ENCODE peak calls at places on chromosome X, in seven cellular contexts. One of them, this sample, is unnamed.

GRCh38 chrX:40418413-40419195 is 162.2 kb upstream of the ATP6AP2 start:
- DNase-seq in neural progenitor cell: no peak
- DNase-seq in WTC11: no peak
- DNase-seq in IMR-90: no peak
- DNase-seq in A549: no peak
- DNase-seq in body of pancreas: no peak
- DNase-seq in OCI-LY7: no peak
- DNase-seq in this sample: no peak

GRCh38 chrX:105882581-105883275 is 60.4 kb downstream of the NRK start:
- DNase-seq in body of pancreas: no peak
- DNase-seq in neural progenitor cell: no peak
- DNase-seq in OCI-LY7: no peak
- DNase-seq in IMR-90: peak
- DNase-seq in WTC11: no peak
- DNase-seq in A549: no peak
- DNase-seq in this sample: no peak

GRCh38 chrX:111052478-111052877 is 43.5 kb upstream of the PAK3 start:
- DNase-seq in IMR-90: no peak
- DNase-seq in WTC11: no peak
- DNase-seq in body of pancreas: no peak
- DNase-seq in neural progenitor cell: no peak
- DNase-seq in OCI-LY7: no peak
- DNase-seq in A549: no peak
- DNase-seq in this sample: no peak

GRCh38 chrX:32448320-32448719 is 763.0 kb downstream of the DMD start:
- DNase-seq in WTC11: no peak
- DNase-seq in IMR-90: no peak
- DNase-seq in body of pancreas: no peak
- DNase-seq in OCI-LY7: peak
- DNase-seq in A549: no peak
- DNase-seq in neural progenitor cell: no peak
- DNase-seq in this sample: no peak

GRCh38 chrX:44261286-44261685 is 82.2 kb downstream of the EFHC2 start:
- DNase-seq in A549: no peak
- DNase-seq in WTC11: no peak
- DNase-seq in OCI-LY7: no peak
- DNase-seq in IMR-90: no peak
- DNase-seq in neural progenitor cell: no peak
- DNase-seq in body of pancreas: no peak
- DNase-seq in this sample: no peak

GRCh38 chrX:101550362-101550761 is at the start of gene ARMCX1:
- DNase-seq in body of pancreas: peak
- DNase-seq in A549: no peak
- DNase-seq in OCI-LY7: no peak
- DNase-seq in IMR-90: peak
- DNase-seq in WTC11: peak
- DNase-seq in neural progenitor cell: peak
- DNase-seq in this sample: peak

GRCh38 chrX:44400588-44400987 is 57.1 kb upstream of the EFHC2 start:
- DNase-seq in OCI-LY7: no peak
- DNase-seq in A549: no peak
- DNase-seq in WTC11: no peak
- DNase-seq in body of pancreas: no peak
- DNase-seq in IMR-90: peak
- DNase-seq in neural progenitor cell: no peak
- DNase-seq in this sample: no peak

GRCh38 chrX:71107762-71108360 is 1.3 kb upstream of the CXorf65 start:
- DNase-seq in WTC11: no peak
- DNase-seq in neural progenitor cell: no peak
- DNase-seq in OCI-LY7: no peak
- DNase-seq in body of pancreas: no peak
- DNase-seq in A549: no peak
- DNase-seq in IMR-90: no peak
- DNase-seq in this sample: peak

GRCh38 chrX:73851014-73852009 is 288.3 kb downstream of the CHIC1 start:
- DNase-seq in neural progenitor cell: no peak
- DNase-seq in WTC11: no peak
- DNase-seq in OCI-LY7: no peak
- DNase-seq in A549: no peak
- DNase-seq in body of pancreas: no peak
- DNase-seq in IMR-90: peak
- DNase-seq in this sample: no peak

GRCh38 chrX:10040961-10041360 is 73.8 kb downstream of the CLDN34 start:
- DNase-seq in IMR-90: no peak
- DNase-seq in A549: no peak
- DNase-seq in body of pancreas: no peak
- DNase-seq in OCI-LY7: no peak
- DNase-seq in neural progenitor cell: no peak
- DNase-seq in WTC11: no peak
- DNase-seq in this sample: no peak

GRCh38 chrX:74297766-74298165 is 6.2 kb upstream of the ZCCHC13 start:
- DNase-seq in IMR-90: no peak
- DNase-seq in A549: no peak
- DNase-seq in OCI-LY7: no peak
- DNase-seq in body of pancreas: no peak
- DNase-seq in neural progenitor cell: no peak
- DNase-seq in WTC11: no peak
- DNase-seq in this sample: no peak

GRCh38 chrX:25020391-25021131 is 4.8 kb upstream of the ARX start:
- DNase-seq in body of pancreas: no peak
- DNase-seq in A549: peak
- DNase-seq in IMR-90: no peak
- DNase-seq in WTC11: peak
- DNase-seq in OCI-LY7: peak
- DNase-seq in neural progenitor cell: peak
- DNase-seq in this sample: peak

GRCh38 chrX:136202889-136203288 is 48.3 kb downstream of the MAP7D3 start:
- DNase-seq in IMR-90: peak
- DNase-seq in body of pancreas: no peak
- DNase-seq in neural progenitor cell: no peak
- DNase-seq in WTC11: no peak
- DNase-seq in OCI-LY7: no peak
- DNase-seq in A549: no peak
- DNase-seq in this sample: no peak

GRCh38 chrX:2692221-2693122 is 1.4 kb downstream of the CD99 start:
- DNase-seq in WTC11: no peak
- DNase-seq in body of pancreas: peak
- DNase-seq in OCI-LY7: peak
- DNase-seq in A549: no peak
- DNase-seq in neural progenitor cell: peak
- DNase-seq in IMR-90: peak
- DNase-seq in this sample: peak

GRCh38 chrX:129041319-129041718 is 482.0 kb downstream of the SMARCA1 start:
- DNase-seq in neural progenitor cell: no peak
- DNase-seq in body of pancreas: no peak
- DNase-seq in A549: no peak
- DNase-seq in WTC11: no peak
- DNase-seq in OCI-LY7: no peak
- DNase-seq in IMR-90: no peak
- DNase-seq in this sample: no peak

GRCh38 chrX:133495464-133496391 is 80.4 kb upstream of the GPC4 start:
- DNase-seq in A549: no peak
- DNase-seq in neural progenitor cell: no peak
- DNase-seq in body of pancreas: peak
- DNase-seq in OCI-LY7: no peak
- DNase-seq in IMR-90: peak
- DNase-seq in WTC11: no peak
- DNase-seq in this sample: no peak

GRCh38 chrX:114584434-114584943 is 603 bp downstream of the HTR2C start:
- DNase-seq in OCI-LY7: no peak
- DNase-seq in IMR-90: no peak
- DNase-seq in body of pancreas: no peak
- DNase-seq in A549: no peak
- DNase-seq in WTC11: peak
- DNase-seq in neural progenitor cell: peak
- DNase-seq in this sample: peak

GRCh38 chrX:138034136-138034535 is 468.2 kb downstream of the ZIC3 start:
- DNase-seq in WTC11: no peak
- DNase-seq in body of pancreas: no peak
- DNase-seq in neural progenitor cell: peak
- DNase-seq in OCI-LY7: no peak
- DNase-seq in IMR-90: no peak
- DNase-seq in A549: no peak
- DNase-seq in this sample: no peak

GRCh38 chrX:68833855-68834331 is 5.1 kb downstream of the EFNB1 start:
- DNase-seq in IMR-90: no peak
- DNase-seq in neural progenitor cell: no peak
- DNase-seq in WTC11: no peak
- DNase-seq in OCI-LY7: peak
- DNase-seq in A549: no peak
- DNase-seq in body of pancreas: no peak
- DNase-seq in this sample: no peak

GRCh38 chrX:96721398-96721797 is 36.8 kb downstream of the DIAPH2 start:
- DNase-seq in neural progenitor cell: no peak
- DNase-seq in WTC11: no peak
- DNase-seq in OCI-LY7: no peak
- DNase-seq in body of pancreas: no peak
- DNase-seq in A549: no peak
- DNase-seq in IMR-90: peak
- DNase-seq in this sample: no peak

DNA sequence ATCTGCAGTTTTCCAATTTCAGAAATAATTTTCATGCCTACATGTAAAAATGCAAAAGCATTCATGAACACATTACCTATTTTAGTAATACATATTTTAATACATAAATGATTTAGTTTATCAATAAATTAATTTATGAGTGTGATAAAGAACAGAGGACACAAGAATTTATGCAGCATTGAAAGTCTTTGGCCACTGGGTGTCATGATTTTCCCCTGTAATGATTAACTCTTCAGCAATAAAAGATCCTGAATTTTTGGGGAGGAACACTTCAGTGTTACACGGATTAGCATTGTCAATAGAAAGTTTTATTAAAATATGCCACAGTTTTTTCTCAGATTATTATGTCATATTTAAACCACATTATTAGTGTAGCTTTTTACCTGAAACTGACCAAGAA is 8.6 kb upstream of the VCX2 start:
- DNase-seq in neural progenitor cell: no peak
- DNase-seq in body of pancreas: no peak
- DNase-seq in A549: peak
- DNase-seq in IMR-90: no peak
- DNase-seq in WTC11: no peak
- DNase-seq in OCI-LY7: no peak
- DNase-seq in this sample: no peak
- TF ChIP-seq CTCF in neural progenitor cell: peak
- TF ChIP-seq CTCF in body of pancreas: no peak
- TF ChIP-seq CTCF in A549: no peak
- TF ChIP-seq CTCF in IMR-90: no peak
- TF ChIP-seq CTCF in WTC11: no peak
- TF ChIP-seq CTCF in OCI-LY7: no peak
- TF ChIP-seq CTCF in this sample: no peak

DNA sequence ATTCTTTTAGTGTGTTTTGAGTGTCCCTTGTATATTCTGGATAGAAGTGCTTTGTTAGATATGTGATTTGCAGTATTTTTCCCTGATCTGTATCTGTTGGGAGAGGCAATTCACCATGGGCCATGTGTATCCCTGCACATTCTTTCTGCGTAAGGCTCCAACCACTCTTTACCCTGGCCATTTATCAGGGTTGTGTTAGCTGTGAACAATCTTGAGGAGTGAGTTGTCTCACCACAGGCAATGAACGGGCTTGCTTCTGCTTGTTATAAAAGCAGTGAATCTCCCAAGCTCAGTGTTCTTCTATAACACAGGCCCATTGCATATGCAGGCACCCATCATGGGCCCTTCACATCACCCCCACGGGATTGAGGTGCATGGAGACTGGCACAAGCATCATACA is 18.9 kb upstream of the SMIM10 start:
- DNase-seq in WTC11: no peak
- DNase-seq in body of pancreas: no peak
- DNase-seq in IMR-90: peak
- DNase-seq in OCI-LY7: no peak
- DNase-seq in A549: no peak
- DNase-seq in neural progenitor cell: no peak
- DNase-seq in this sample: no peak
- TF ChIP-seq CTCF in WTC11: no peak
- TF ChIP-seq CTCF in body of pancreas: no peak
- TF ChIP-seq CTCF in IMR-90: no peak
- TF ChIP-seq CTCF in OCI-LY7: no peak
- TF ChIP-seq CTCF in A549: no peak
- TF ChIP-seq CTCF in neural progenitor cell: no peak
- TF ChIP-seq CTCF in this sample: no peak

GRCh38 chrX:150456466-150456865 is 93.3 kb downstream of the MAMLD1 start:
- DNase-seq in neural progenitor cell: no peak
- DNase-seq in WTC11: no peak
- DNase-seq in body of pancreas: no peak
- DNase-seq in OCI-LY7: no peak
- DNase-seq in A549: no peak
- DNase-seq in IMR-90: no peak
- DNase-seq in this sample: no peak

GRCh38 chrX:150451953-150452352 is 88.8 kb downstream of the MAMLD1 start:
- DNase-seq in OCI-LY7: no peak
- DNase-seq in IMR-90: no peak
- DNase-seq in WTC11: no peak
- DNase-seq in A549: no peak
- DNase-seq in neural progenitor cell: no peak
- DNase-seq in body of pancreas: no peak
- DNase-seq in this sample: no peak

GRCh38 chrX:150454508-150455219 is 91.5 kb downstream of the MAMLD1 start:
- DNase-seq in OCI-LY7: no peak
- DNase-seq in WTC11: no peak
- DNase-seq in IMR-90: no peak
- DNase-seq in A549: no peak
- DNase-seq in neural progenitor cell: no peak
- DNase-seq in body of pancreas: no peak
- DNase-seq in this sample: no peak

GRCh38 chrX:150455220-150455618 is 92.1 kb downstream of the MAMLD1 start:
- DNase-seq in IMR-90: peak
- DNase-seq in WTC11: no peak
- DNase-seq in neural progenitor cell: no peak
- DNase-seq in A549: no peak
- DNase-seq in body of pancreas: no peak
- DNase-seq in OCI-LY7: no peak
- DNase-seq in this sample: no peak

GRCh38 chrX:150454083-150454482 is 91.0 kb downstream of the MAMLD1 start:
- DNase-seq in A549: no peak
- DNase-seq in body of pancreas: no peak
- DNase-seq in OCI-LY7: no peak
- DNase-seq in WTC11: no peak
- DNase-seq in neural progenitor cell: no peak
- DNase-seq in IMR-90: no peak
- DNase-seq in this sample: no peak
- TF ChIP-seq CTCF in A549: no peak
- TF ChIP-seq CTCF in body of pancreas: no peak
- TF ChIP-seq CTCF in OCI-LY7: no peak
- TF ChIP-seq CTCF in WTC11: no peak
- TF ChIP-seq CTCF in neural progenitor cell: no peak
- TF ChIP-seq CTCF in IMR-90: no peak
- TF ChIP-seq CTCF in this sample: no peak

GRCh38 chrX:48357681-48358080 is 1.2 kb upstream of the SSX3 start:
- DNase-seq in body of pancreas: no peak
- DNase-seq in WTC11: no peak
- DNase-seq in A549: no peak
- DNase-seq in neural progenitor cell: no peak
- DNase-seq in OCI-LY7: no peak
- DNase-seq in IMR-90: no peak
- DNase-seq in this sample: no peak
- TF ChIP-seq CTCF in body of pancreas: no peak
- TF ChIP-seq CTCF in WTC11: no peak
- TF ChIP-seq CTCF in A549: no peak
- TF ChIP-seq CTCF in neural progenitor cell: no peak
- TF ChIP-seq CTCF in OCI-LY7: no peak
- TF ChIP-seq CTCF in IMR-90: no peak
- TF ChIP-seq CTCF in this sample: no peak

GRCh38 chrX:1093586-1094538 is 118.6 kb downstream of the CRLF2 start:
- DNase-seq in body of pancreas: no peak
- DNase-seq in WTC11: no peak
- DNase-seq in OCI-LY7: no peak
- DNase-seq in neural progenitor cell: no peak
- DNase-seq in IMR-90: no peak
- DNase-seq in A549: no peak
- DNase-seq in this sample: no peak
- TF ChIP-seq CTCF in body of pancreas: no peak
- TF ChIP-seq CTCF in WTC11: no peak
- TF ChIP-seq CTCF in OCI-LY7: no peak
- TF ChIP-seq CTCF in neural progenitor cell: no peak
- TF ChIP-seq CTCF in IMR-90: no peak
- TF ChIP-seq CTCF in A549: no peak
- TF ChIP-seq CTCF in this sample: no peak